ENCODE peak calls at places on chromosomes 11 and 22, in four cellular contexts. D is lower lobe of right lung, C is GM20000, V is fibroblast of lung. Q is an unnamed sample.

GRCh38 chr11:5689551-5689983 is at the start of gene TRIM22:
- DNase-seq in D (peak; percentile 56), C (peak; percentile 68), V (peak; percentile 62), Q (no peak)

GRCh38 chr22:28791841-28792490 is 8.4 kb downstream of the XBP1 start:
- DNase-seq in D (no peak), C (peak; percentile 66), V (no peak), Q (no peak)

GRCh38 chr11:73889019-73889418 is 12.2 kb downstream of the PAAF1 start:
- DNase-seq in D (no peak), C (no peak), V (peak; percentile 66), Q (no peak)

GRCh38 chr11:121521145-121522042 is 68.6 kb upstream of the SORL1-AS1 start:
- DNase-seq in D (no peak), C (peak; percentile 14), V (no peak), Q (no peak)

GRCh38 chr11:12824281-12825041 is 150.2 kb downstream of the TEAD1 start:
- DNase-seq in D (no peak), C (no peak), V (no peak), Q (no peak)

GRCh38 chr22:30843245-30843644 is 125.3 kb downstream of the MORC2 start:
- DNase-seq in D (no peak), C (no peak), V (peak; percentile 25), Q (no peak)

GRCh38 chr22:35987487-35987886 is 41.1 kb downstream of the RBFOX2 start:
- DNase-seq in D (no peak), C (no peak), V (peak; percentile 61), Q (no peak)

GRCh38 chr11:36512016-36512415 is 1.9 kb upstream of the TRAF6 start:
- DNase-seq in D (no peak), C (no peak), V (no peak), Q (no peak)

GRCh38 chr11:80758787-80759186 is 1318.0 kb upstream of the TENM4 start:
- DNase-seq in D (no peak), C (no peak), V (no peak), Q (no peak)

GRCh38 chr22:25475554-25476022 is 88.9 kb upstream of the GRK3 start:
- DNase-seq in D (no peak), C (no peak), V (peak; percentile 48), Q (no peak)

GRCh38 chr11:6240691-6241285 is 1.9 kb downstream of the CNGA4 start:
- DNase-seq in D (no peak), C (no peak), V (no peak), Q (no peak)

GRCh38 chr11:109696191-109696897 is 274.4 kb downstream of the C11orf87 start:
- DNase-seq in D (no peak), C (no peak), V (peak; percentile 8), Q (no peak)

GRCh38 chr11:123441161-123441560 is 11.1 kb downstream of the GRAMD1B start:
- DNase-seq in D (no peak), C (no peak), V (no peak), Q (no peak)

GRCh38 chr11:6206456-6207180 is 1.3 kb downstream of the C11orf42 start:
- DNase-seq in D (no peak), C (no peak), V (no peak), Q (no peak)

GRCh38 chr11:26623076-26623666 is 51.1 kb upstream of the MUC15 start:
- DNase-seq in D (no peak), C (peak; percentile 6), V (peak; percentile 52), Q (no peak)

GRCh38 chr11:128523616-128524015 is 63.7 kb downstream of the ETS1 start:
- DNase-seq in D (no peak), C (no peak), V (peak; percentile 40), Q (no peak)

GRCh38 chr11:91163619-91164451 is 941.0 kb upstream of the CHORDC1 start:
- DNase-seq in D (peak; percentile 8), C (no peak), V (peak; percentile 74), Q (no peak)

GRCh38 chr22:46737976-46738641 is at the start of gene CERK:
- DNase-seq in D (peak; percentile 75), C (peak; percentile 93), V (peak; percentile 76), Q (no peak)

GRCh38 chr11:70630068-70630467 is 231.7 kb downstream of the CTTN start:
- DNase-seq in D (no peak), C (no peak), V (no peak), Q (no peak)

GRCh38 chr22:18045794-18046193 is 21.4 kb upstream of the MICAL3 start:
- DNase-seq in D (no peak), C (no peak), V (no peak), Q (no peak)

GRCh38 chr22:24410110-24410856 is 17.1 kb upstream of the ADORA2A start:
- DNase-seq in D (no peak), C (no peak), V (peak; percentile 61), Q (no peak)

GRCh38 chr11:44382118-44382517 is 72.2 kb upstream of the ALX4 start:
- DNase-seq in D (no peak), C (no peak), V (no peak), Q (no peak)

GRCh38 chr22:48938741-48939140 is 888.9 kb downstream of the BRD1 start:
- DNase-seq in D (no peak), C (no peak), V (no peak), Q (no peak)

GRCh38 chr22:47125603-47126002 is 363.2 kb downstream of the TBC1D22A start:
- DNase-seq in D (peak; percentile 38), C (no peak), V (peak; percentile 8), Q (peak; percentile 73)

GRCh38 chr22:50536231-50536630 is 6.4 kb upstream of the TYMP start:
- DNase-seq in D (no peak), C (no peak), V (no peak), Q (no peak)

GRCh38 chr11:76974179-76974891 is 59.9 kb upstream of the B3GNT6 start:
- DNase-seq in D (no peak), C (no peak), V (no peak), Q (no peak)

DNA sequence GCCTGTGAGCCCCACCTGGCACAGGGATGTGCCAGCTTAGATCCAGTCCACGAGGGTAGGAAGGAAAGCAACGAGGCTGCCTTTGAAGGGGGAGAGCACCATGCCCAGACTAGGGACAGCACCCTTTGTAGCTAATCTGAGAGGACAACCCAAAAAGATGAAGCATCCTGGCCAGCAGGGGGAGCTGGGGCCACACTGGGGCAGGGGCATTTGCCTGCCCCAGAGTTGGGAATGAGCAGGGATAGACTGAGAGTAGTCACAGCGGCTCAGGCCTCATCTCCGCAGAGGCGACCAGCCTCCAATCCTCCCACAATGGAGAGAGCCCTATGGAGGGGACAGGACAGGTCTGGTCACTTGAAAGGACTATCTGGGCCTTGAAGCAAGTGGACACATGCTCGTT is 16.4 kb downstream of the LMO1 start:
- DNase-seq in D (peak; percentile 47), C (no peak), V (no peak), Q (peak; percentile 57)
- TF ChIP-seq CTCF in D (peak; percentile 37), C (no peak), V (peak; percentile 47), Q (peak; percentile 61)

GRCh38 chr11:63749624-63750023 is 19.0 kb downstream of the ZFTA start:
- DNase-seq in D (no peak), C (no peak), V (no peak), Q (no peak)

GRCh38 chr11:63747006-63747405 is 21.6 kb downstream of the ZFTA start:
- DNase-seq in D (no peak), C (no peak), V (peak; percentile 73), Q (no peak)

DNA sequence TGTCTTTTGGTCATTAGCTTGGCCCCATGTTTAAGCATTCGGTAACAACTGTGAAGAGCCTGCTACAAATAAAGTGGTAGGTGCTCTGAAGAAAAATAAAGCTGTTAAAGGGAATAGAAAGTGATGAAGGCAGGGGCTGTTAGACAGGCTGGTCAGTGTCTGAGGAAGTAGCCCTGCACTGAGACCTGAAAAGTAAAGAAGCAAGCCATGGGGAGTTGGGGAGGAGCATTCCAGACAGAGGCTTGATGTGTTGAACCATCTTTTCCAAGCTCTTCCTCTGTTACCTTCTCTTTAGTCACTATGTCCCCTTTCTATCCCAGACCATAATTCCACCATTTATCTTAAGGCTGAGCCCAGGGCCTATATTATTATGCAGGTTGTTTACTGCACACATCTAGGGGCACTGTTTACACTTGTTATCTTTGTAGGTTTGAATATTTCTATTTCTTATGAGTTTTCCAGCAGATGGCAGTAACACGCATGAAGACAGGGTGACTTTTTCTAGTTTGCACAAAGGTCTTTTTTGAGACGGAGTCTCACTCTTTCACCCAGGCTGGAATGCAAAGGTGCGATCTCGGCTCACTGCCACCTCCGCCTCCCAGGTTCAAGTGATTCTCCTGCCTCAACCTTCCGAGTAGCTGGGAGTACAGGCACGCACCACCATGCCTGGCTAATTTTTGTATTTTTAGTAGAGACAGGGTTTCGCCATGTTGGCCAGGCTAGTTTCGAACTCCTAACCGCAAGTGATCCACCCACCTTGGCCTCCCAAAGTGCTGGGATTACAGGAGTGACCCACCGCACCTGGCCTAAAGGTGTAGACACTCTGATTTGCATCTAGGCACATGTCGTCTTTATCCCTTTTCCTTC is 23.0 kb downstream of the ZFTA start:
- DNase-seq in D (no peak), C (no peak), V (peak; percentile 15), Q (no peak)
- TF ChIP-seq CTCF in D (no peak), C (no peak), V (peak; percentile 28), Q (peak; percentile 70)

GRCh38 chr11:40716344-40717178 is 742.9 kb downstream of the LRRC4C start:
- DNase-seq in D (no peak), C (no peak), V (no peak), Q (no peak)

DNA sequence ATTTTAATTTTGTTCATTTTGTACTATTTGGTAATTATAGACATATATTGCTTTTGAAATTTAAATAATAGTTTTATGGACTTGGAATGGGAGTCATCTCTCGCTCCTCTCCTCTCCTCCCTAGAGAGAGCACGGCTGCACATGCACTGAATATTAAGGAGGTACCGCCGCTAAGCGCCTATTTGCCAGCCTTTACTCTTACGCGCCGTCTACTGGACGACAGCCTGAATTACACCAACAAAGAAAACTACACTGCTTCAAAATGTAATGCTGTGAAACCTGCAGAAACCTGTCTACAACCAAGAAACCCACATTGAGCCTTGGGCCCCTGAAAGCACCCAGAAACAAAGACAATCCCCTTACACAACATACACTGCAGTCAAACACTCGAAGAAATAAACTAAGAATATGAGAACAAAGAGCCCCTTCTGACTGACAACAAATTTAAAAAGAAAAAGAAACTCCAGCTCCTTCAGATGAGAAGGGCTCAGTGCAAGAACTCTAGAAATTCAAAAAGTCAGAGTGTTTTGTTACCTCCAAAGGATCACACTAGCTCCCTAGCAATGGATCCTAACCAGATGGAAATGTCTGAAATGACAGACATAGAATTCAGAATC is 737.2 kb downstream of the LRRC4C start:
- DNase-seq in D (no peak), C (peak; percentile 5), V (peak; percentile 3), Q (no peak)
- TF ChIP-seq CTCF in D (peak; percentile 28), C (peak; percentile 69), V (peak; percentile 47), Q (peak; percentile 77)

GRCh38 chr11:68335693-68336092 is 23.3 kb downstream of the LRP5 start:
- DNase-seq in D (no peak), C (no peak), V (no peak), Q (no peak)
- TF ChIP-seq CTCF in D (no peak), C (no peak), V (no peak), Q (no peak)

GRCh38 chr22:41946360-41947180 is at the start of gene CENPM:
- DNase-seq in D (peak; percentile 93), C (peak; percentile 83), V (peak; percentile 91), Q (no peak)
- TF ChIP-seq CTCF in D (peak; percentile 8), C (no peak), V (peak; percentile 17), Q (peak; percentile 65)

GRCh38 chr11:120233207-120233803 is 6.6 kb upstream of the POU2F3 start:
- DNase-seq in D (no peak), C (no peak), V (no peak), Q (no peak)
- TF ChIP-seq CTCF in D (no peak), C (no peak), V (no peak), Q (no peak)

GRCh38 chr11:62721994-62722393 is 5.3 kb downstream of the HNRNPUL2 start:
- DNase-seq in D (no peak), C (no peak), V (no peak), Q (no peak)
- TF ChIP-seq CTCF in D (no peak), C (no peak), V (peak; percentile 6), Q (peak; percentile 52)

Q was measured in chondrocyte.